ENCODE peak calls at places on chromosome 18, in ten cellular contexts. Y is mesothelial cell of epicardium, R is nephron progenitor cell, H is GM10248, P is left ventricle myocardium inferior, G is HCT116, S is fibroblast of mammary gland, A is IMR-90, J is OCI-LY7, U is esophagus muscularis mucosa. O is an unnamed sample.

GRCh38 chr18:49212819-49213218 is 247.6 kb downstream of the DYM start:
- DNase-seq in Y (no peak), R (no peak), H (no peak), P (no peak), G (no peak), S (peak), A (peak), J (no peak), U (no peak), O (no peak)

GRCh38 chr18:11663630-11664029 is 25.4 kb upstream of the GNAL start:
- DNase-seq in Y (no peak), R (no peak), H (no peak), P (no peak), G (no peak), S (no peak), A (no peak), J (no peak), U (peak), O (no peak)

GRCh38 chr18:26442139-26442538 is 106.2 kb downstream of the KCTD1 start:
- DNase-seq in Y (no peak), R (no peak), H (no peak), P (no peak), G (no peak), S (peak), A (no peak), J (no peak), U (no peak), O (no peak)

GRCh38 chr18:75654928-75655745 is 227.6 kb upstream of the SMIM21 start:
- DNase-seq in Y (no peak), R (peak), H (no peak), P (peak), G (no peak), S (peak), A (no peak), J (no peak), U (no peak), O (no peak)

GRCh38 chr18:31447530-31448191 is at the start of gene DSG3:
- DNase-seq in Y (no peak), R (no peak), H (no peak), P (no peak), G (no peak), S (no peak), A (no peak), J (no peak), U (no peak), O (no peak)

GRCh38 chr18:46456691-46457090 is 200.3 kb downstream of the LOXHD1 start:
- DNase-seq in Y (no peak), R (no peak), H (no peak), P (no peak), G (no peak), S (no peak), A (no peak), J (no peak), U (no peak), O (no peak)

GRCh38 chr18:53458944-53459580 is 765.4 kb downstream of the MBD2 start:
- DNase-seq in Y (no peak), R (no peak), H (no peak), P (peak), G (no peak), S (peak), A (no peak), J (no peak), U (no peak), O (peak)

GRCh38 chr18:57015036-57015805 is 131.7 kb upstream of the BOD1L2 start:
- DNase-seq in Y (no peak), R (no peak), H (no peak), P (no peak), G (no peak), S (no peak), A (no peak), J (no peak), U (no peak), O (no peak)

GRCh38 chr18:35861367-35862114 is 110.9 kb upstream of the RMP24 start:
- DNase-seq in Y (no peak), R (no peak), H (no peak), P (peak), G (no peak), S (no peak), A (no peak), J (no peak), U (peak), O (no peak)

GRCh38 chr18:6242004-6242403 is 172.7 kb downstream of the L3MBTL4 start:
- DNase-seq in Y (no peak), R (no peak), H (no peak), P (no peak), G (no peak), S (no peak), A (no peak), J (no peak), U (no peak), O (no peak)

GRCh38 chr18:75314117-75314516 is 103.5 kb downstream of the TSHZ1 start:
- DNase-seq in Y (no peak), R (no peak), H (no peak), P (no peak), G (no peak), S (no peak), A (no peak), J (no peak), U (no peak), O (no peak)

GRCh38 chr18:3269241-3269640 is 7.3 kb downstream of the MYL12B start:
- DNase-seq in Y (no peak), R (no peak), H (no peak), P (no peak), G (no peak), S (peak), A (no peak), J (no peak), U (no peak), O (no peak)

GRCh38 chr18:50453014-50453680 is 78.3 kb downstream of the SKA1 start:
- DNase-seq in Y (no peak), R (no peak), H (no peak), P (no peak), G (no peak), S (no peak), A (no peak), J (no peak), U (no peak), O (no peak)

GRCh38 chr18:74303936-74304335 is 11.7 kb upstream of the C18orf63 start:
- DNase-seq in Y (no peak), R (no peak), H (no peak), P (no peak), G (no peak), S (peak), A (peak), J (no peak), U (peak), O (no peak)

GRCh38 chr18:54906636-54907180 is 52.6 kb downstream of the CCDC68 start:
- DNase-seq in Y (no peak), R (no peak), H (no peak), P (no peak), G (no peak), S (peak), A (peak), J (no peak), U (no peak), O (no peak)

GRCh38 chr18:6565336-6566081 is 150.8 kb upstream of the L3MBTL4 start:
- DNase-seq in Y (no peak), R (no peak), H (no peak), P (no peak), G (no peak), S (no peak), A (no peak), J (no peak), U (no peak), O (no peak)

GRCh38 chr18:78813156-78813555 is 166.5 kb upstream of the SALL3 start:
- DNase-seq in Y (no peak), R (peak), H (no peak), P (no peak), G (no peak), S (no peak), A (no peak), J (no peak), U (no peak), O (no peak)

GRCh38 chr18:30280861-30281470 is 761.6 kb downstream of the DSC3 start:
- DNase-seq in Y (no peak), R (peak), H (no peak), P (no peak), G (peak), S (peak), A (peak), J (peak), U (no peak), O (peak)

GRCh38 chr18:37532917-37533316 is 32.7 kb downstream of the CELF4 start:
- DNase-seq in Y (no peak), R (no peak), H (no peak), P (no peak), G (no peak), S (no peak), A (no peak), J (no peak), U (no peak), O (no peak)

GRCh38 chr18:78528437-78529228 is 451.0 kb upstream of the SALL3 start:
- DNase-seq in Y (no peak), R (no peak), H (no peak), P (no peak), G (no peak), S (no peak), A (no peak), J (no peak), U (no peak), O (no peak)

GRCh38 chr18:13265901-13266207 is 47.3 kb downstream of the LDLRAD4 start:
- DNase-seq in Y (no peak), R (no peak), H (no peak), P (no peak), G (no peak), S (no peak), A (no peak), J (no peak), U (no peak), O (no peak)

GRCh38 chr18:36724591-36725001 is 104.2 kb downstream of the TPGS2 start:
- DNase-seq in Y (no peak), R (no peak), H (no peak), P (no peak), G (no peak), S (peak), A (peak), J (no peak), U (no peak), O (no peak)

GRCh38 chr18:61546598-61546997 is 213.4 kb downstream of the CDH20 start:
- DNase-seq in Y (no peak), R (no peak), H (no peak), P (no peak), G (peak), S (peak), A (peak), J (no peak), U (no peak), O (no peak)

GRCh38 chr18:75201936-75202335 is 7.0 kb downstream of the PTGR3 start:
- DNase-seq in Y (no peak), R (no peak), H (no peak), P (no peak), G (no peak), S (no peak), A (no peak), J (no peak), U (no peak), O (no peak)

GRCh38 chr18:45626330-45627203 is 11.3 kb downstream of the SLC14A2 start:
- DNase-seq in Y (no peak), R (peak), H (no peak), P (no peak), G (no peak), S (peak), A (peak), J (no peak), U (no peak), O (peak)

GRCh38 chr18:2104620-2105462 is 466.5 kb downstream of the METTL4 start:
- DNase-seq in Y (no peak), R (peak), H (peak), P (peak), G (peak), S (peak), A (peak), J (peak), U (no peak), O (peak)

GRCh38 chr18:37574113-37574512 is 8.5 kb upstream of the CELF4 start:
- DNase-seq in Y (no peak), R (no peak), H (no peak), P (no peak), G (no peak), S (peak), A (no peak), J (no peak), U (no peak), O (no peak)

GRCh38 chr18:25102657-25103056 is 249.3 kb downstream of the ZNF521 start:
- DNase-seq in Y (no peak), R (no peak), H (no peak), P (no peak), G (no peak), S (no peak), A (no peak), J (no peak), U (no peak), O (no peak)

GRCh38 chr18:25097119-25098114 is 254.5 kb downstream of the ZNF521 start:
- DNase-seq in Y (no peak), R (no peak), H (no peak), P (no peak), G (no peak), S (no peak), A (peak), J (peak), U (no peak), O (no peak)

GRCh38 chr18:25103468-25104155 is 248.4 kb downstream of the ZNF521 start:
- DNase-seq in Y (no peak), R (no peak), H (no peak), P (no peak), G (no peak), S (no peak), A (no peak), J (no peak), U (no peak), O (no peak)

GRCh38 chr18:25099838-25100393 is 252.1 kb downstream of the ZNF521 start:
- DNase-seq in Y (no peak), R (no peak), H (no peak), P (no peak), G (no peak), S (peak), A (peak), J (no peak), U (no peak), O (no peak)
- TF ChIP-seq CTCF in Y (no peak), R (no peak), H (no peak), P (no peak), G (no peak), S (no peak), A (peak), J (no peak), U (no peak), O (no peak)

GRCh38 chr18:47730795-47731194 is 199.7 kb downstream of the SMAD2 start:
- DNase-seq in Y (no peak), R (no peak), H (no peak), P (no peak), G (no peak), S (peak), A (peak), J (no peak), U (no peak), O (no peak)
- TF ChIP-seq CTCF in Y (no peak), R (no peak), H (no peak), P (no peak), G (no peak), S (no peak), A (no peak), J (no peak), U (no peak), O (no peak)

GRCh38 chr18:77068890-77069312 is 63.7 kb downstream of the MBP start:
- DNase-seq in Y (no peak), R (no peak), H (no peak), P (no peak), G (no peak), S (no peak), A (peak), J (no peak), U (no peak), O (no peak)
- TF ChIP-seq CTCF in Y (no peak), R (no peak), H (peak), P (no peak), G (no peak), S (peak), A (no peak), J (peak), U (no peak), O (no peak)

GRCh38 chr18:8426401-8426800 is 182.8 kb upstream of the RAB12 start:
- DNase-seq in Y (no peak), R (peak), H (no peak), P (no peak), G (peak), S (no peak), A (no peak), J (peak), U (no peak), O (peak)

GRCh38 chr18:8427339-8427738 is 181.9 kb upstream of the RAB12 start:
- DNase-seq in Y (no peak), R (no peak), H (no peak), P (no peak), G (no peak), S (no peak), A (no peak), J (no peak), U (no peak), O (no peak)

GRCh38 chr18:8423051-8423558 is 186.1 kb upstream of the RAB12 start:
- DNase-seq in Y (no peak), R (no peak), H (no peak), P (no peak), G (peak), S (peak), A (peak), J (no peak), U (no peak), O (no peak)

GRCh38 chr18:8424481-8424880 is 184.8 kb upstream of the RAB12 start:
- DNase-seq in Y (no peak), R (no peak), H (no peak), P (no peak), G (no peak), S (no peak), A (no peak), J (no peak), U (no peak), O (no peak)

GRCh38 chr18:8424917-8425725 is 184.1 kb upstream of the RAB12 start:
- DNase-seq in Y (no peak), R (no peak), H (no peak), P (no peak), G (peak), S (peak), A (peak), J (no peak), U (no peak), O (no peak)
- TF ChIP-seq CTCF in Y (no peak), R (no peak), H (no peak), P (no peak), G (no peak), S (no peak), A (no peak), J (no peak), U (no peak), O (no peak)

GRCh38 chr18:69845588-69846506 is 101.8 kb downstream of the CD226 start:
- DNase-seq in Y (no peak), R (no peak), H (no peak), P (no peak), G (no peak), S (no peak), A (peak), J (no peak), U (no peak), O (no peak)
- TF ChIP-seq CTCF in Y (no peak), R (no peak), H (no peak), P (no peak), G (peak), S (no peak), A (no peak), J (no peak), U (no peak), O (no peak)

GRCh38 chr18:80157708-80158343 is 48.8 kb downstream of the ADNP2 start:
- DNase-seq in Y (no peak), R (peak), H (peak), P (peak), G (peak), S (peak), A (peak), J (peak), U (no peak), O (peak)

GRCh38 chr18:80159713-80160636 is 50.9 kb downstream of the ADNP2 start:
- DNase-seq in Y (no peak), R (no peak), H (peak), P (peak), G (no peak), S (no peak), A (no peak), J (no peak), U (no peak), O (no peak)

GRCh38 chr18:80149667-80150066 is 40.6 kb downstream of the ADNP2 start:
- DNase-seq in Y (no peak), R (no peak), H (no peak), P (no peak), G (no peak), S (no peak), A (no peak), J (no peak), U (no peak), O (no peak)

GRCh38 chr18:80158365-80158764 is 49.3 kb downstream of the ADNP2 start:
- DNase-seq in Y (no peak), R (no peak), H (no peak), P (no peak), G (no peak), S (no peak), A (no peak), J (no peak), U (no peak), O (no peak)

GRCh38 chr18:80154293-80154692 is 45.2 kb downstream of the ADNP2 start:
- DNase-seq in Y (no peak), R (no peak), H (no peak), P (no peak), G (no peak), S (peak), A (peak), J (peak), U (no peak), O (no peak)
- TF ChIP-seq CTCF in Y (no peak), R (no peak), H (peak), P (peak), G (peak), S (peak), A (peak), J (peak), U (peak), O (peak)

O was measured in neural crest cell.